ENCODE peak calls at places on chromosomes 6 and 20, in six cellular contexts. Y, V, S, K, C and U are unnamed samples.

GRCh38 chr6:158053377-158054313 is 72.0 kb downstream of the SYNJ2 start:
- DNase-seq in K (no peak), S (no peak), V (no peak), C (no peak), Y (no peak), U (no peak)

GRCh38 chr6:145093226-145093625 is 642.1 kb downstream of the EPM2A start:
- DNase-seq in Y (no peak), K (no peak), V (no peak), C (no peak), S (no peak), U (no peak)

GRCh38 chr20:3543901-3544507 is 73.2 kb downstream of the ATRN start:
- DNase-seq in V (no peak), S (no peak), K (no peak), Y (no peak), C (peak), U (no peak)

GRCh38 chr6:46983007-46983411 is 59.1 kb downstream of the ADGRF1 start:
- DNase-seq in C (no peak), Y (no peak), K (peak), S (no peak), V (no peak), U (no peak)

GRCh38 chr6:39695447-39695846 is 29.8 kb downstream of the KIF6 start:
- DNase-seq in Y (no peak), V (no peak), S (no peak), C (no peak), K (no peak), U (no peak)

GRCh38 chr6:119196732-119197131 is 118.3 kb upstream of the FAM184A start:
- DNase-seq in C (no peak), Y (no peak), V (no peak), S (no peak), K (no peak), U (no peak)

GRCh38 chr20:3074812-3075211 is 3.4 kb downstream of the OXT start:
- DNase-seq in S (no peak), C (no peak), K (no peak), Y (no peak), V (no peak), U (no peak)

GRCh38 chr6:6546318-6547110 is 42.0 kb upstream of the LY86 start:
- DNase-seq in S (peak), Y (peak), V (no peak), K (peak), C (peak), U (no peak)

GRCh38 chr20:25508083-25508770 is 77.1 kb downstream of the NINL start:
- DNase-seq in S (no peak), V (no peak), K (no peak), Y (no peak), C (peak), U (no peak)

GRCh38 chr20:11740975-11741374 is 176.7 kb upstream of the BTBD3 start:
- DNase-seq in S (no peak), C (no peak), K (no peak), Y (no peak), V (no peak), U (no peak)

GRCh38 chr6:83467620-83468036 is 36.8 kb upstream of the ME1 start:
- DNase-seq in S (no peak), C (no peak), V (no peak), Y (no peak), K (no peak), U (no peak)

GRCh38 chr20:3820048-3820900 is at the start of gene AP5S1:
- DNase-seq in Y (peak), K (peak), S (peak), C (peak), V (peak), U (peak)

GRCh38 chr6:42453027-42453648 is 1.4 kb upstream of the TRERF1 start:
- DNase-seq in K (peak), V (peak), Y (peak), C (peak), S (peak), U (peak)

GRCh38 chr20:38673731-38674177 is 50.5 kb upstream of the SLC32A1 start:
- DNase-seq in C (peak), S (no peak), V (no peak), Y (peak), K (peak), U (no peak)

GRCh38 chr6:40672118-40672517 is 85.0 kb upstream of the LRFN2 start:
- DNase-seq in V (no peak), K (peak), S (no peak), C (no peak), Y (peak), U (no peak)

GRCh38 chr6:126625019-126625418 is 285.1 kb downstream of the CENPW start:
- DNase-seq in C (peak), V (no peak), K (peak), S (no peak), Y (peak), U (no peak)

GRCh38 chr6:156933201-156934053 is 156.2 kb downstream of the ARID1B start:
- DNase-seq in Y (peak), V (no peak), S (no peak), C (no peak), K (peak), U (no peak)

GRCh38 chr6:81985191-81985590 is 232.7 kb upstream of the TENT5A start:
- DNase-seq in V (no peak), Y (no peak), C (peak), S (no peak), K (no peak), U (no peak)

GRCh38 chr20:53837126-53837826 is 233.1 kb downstream of the BCAS1 start:
- DNase-seq in S (no peak), K (no peak), C (no peak), V (no peak), Y (no peak), U (no peak)

GRCh38 chr6:110682460-110682853 is 132.8 kb downstream of the CDK19 start:
- DNase-seq in C (peak), S (peak), V (peak), Y (peak), K (peak), U (peak)

GRCh38 chr6:145749632-145750031 is 14.3 kb upstream of the EPM2A start:
- DNase-seq in S (no peak), V (no peak), Y (no peak), K (no peak), C (peak), U (no peak)

GRCh38 chr6:11500008-11500407 is 37.5 kb upstream of the TMEM170B start:
- DNase-seq in Y (no peak), K (peak), V (no peak), S (no peak), C (peak), U (no peak)

GRCh38 chr20:51532577-51533191 is 9.8 kb downstream of the NFATC2 start:
- DNase-seq in C (no peak), V (no peak), S (no peak), Y (no peak), K (no peak), U (no peak)

GRCh38 chr6:13181398-13181797 is 146.9 kb downstream of the TBC1D7 start:
- DNase-seq in S (no peak), Y (no peak), K (no peak), V (no peak), C (no peak), U (no peak)

GRCh38 chr20:699811-700338 is 24.3 kb upstream of the SCRT2 start:
- DNase-seq in Y (peak), C (no peak), V (no peak), K (peak), S (no peak), U (no peak)

GRCh38 chr6:164048840-164049239 is 634.3 kb downstream of the QKI start:
- DNase-seq in Y (no peak), K (no peak), V (no peak), S (no peak), C (no peak), U (no peak)

GRCh38 chr20:39974966-39975501 is 714.0 kb downstream of the MAFB start:
- DNase-seq in V (no peak), S (no peak), C (no peak), K (peak), Y (no peak), U (no peak)

GRCh38 chr20:4592316-4593148 is 129.2 kb upstream of the PRND start:
- DNase-seq in S (peak), K (peak), Y (peak), C (peak), V (no peak), U (peak)

GRCh38 chr6:169898788-169899480 is 147.5 kb downstream of the ERMARD start:
- DNase-seq in C (no peak), Y (no peak), V (no peak), S (no peak), K (peak), U (no peak)

GRCh38 chr6:74936886-74937285 is 269.0 kb downstream of the COL12A1 start:
- DNase-seq in Y (no peak), C (peak), K (peak), S (no peak), V (no peak), U (no peak)

GRCh38 chr20:12237772-12238171 is 320.1 kb downstream of the BTBD3 start:
- DNase-seq in K (no peak), Y (no peak), C (no peak), S (no peak), V (no peak), U (no peak)

GRCh38 chr20:59880198-59880597 is 53.2 kb downstream of the SYCP2 start:
- DNase-seq in V (no peak), S (no peak), K (no peak), C (no peak), Y (no peak), U (no peak)

GRCh38 chr6:169959129-169960002 is 207.9 kb downstream of the ERMARD start:
- DNase-seq in Y (no peak), K (no peak), C (no peak), V (no peak), S (no peak), U (no peak)

GRCh38 chr6:109482913-109483743 is at the start of gene ZBTB24:
- DNase-seq in S (peak), Y (peak), V (peak), K (peak), C (peak), U (peak)

GRCh38 chr6:10793695-10794094 is 44.6 kb downstream of the MAK start:
- DNase-seq in C (no peak), Y (no peak), K (no peak), S (no peak), V (no peak), U (no peak)